ENCODE peak calls at places on chromosomes 11 and 22, in eight cellular contexts. O, Y, P, H, Q, Z, F and K are unnamed samples.

GRCh38 chr11:35138949-35139881 is at the start of gene CD44:
- DNase-seq in Z (peak), H (no peak), Q (peak), O (peak), F (peak), P (peak), Y (no peak), K (no peak)

GRCh38 chr11:72962717-72963116 is 148.5 kb downstream of the ATG16L2 start:
- DNase-seq in Y (no peak), Q (no peak), O (no peak), Z (no peak), F (no peak), H (no peak), P (no peak), K (no peak)

GRCh38 chr22:38144025-38144405 is 33.5 kb upstream of the BAIAP2L2 start:
- DNase-seq in H (no peak), F (peak), Z (no peak), Q (peak), P (no peak), O (no peak), Y (no peak), K (no peak)

GRCh38 chr11:68007498-68008380 is 2.4 kb upstream of the ALDH3B1 start:
- DNase-seq in O (no peak), P (no peak), F (no peak), Q (no peak), Z (no peak), H (no peak), Y (no peak), K (no peak)

GRCh38 chr22:16932577-16932976 is 75.4 kb downstream of the GAB4 start:
- DNase-seq in F (peak), Y (no peak), O (no peak), H (no peak), Z (no peak), P (no peak), Q (no peak), K (no peak)

GRCh38 chr11:122307480-122308085 is 191.6 kb upstream of the BLID start:
- DNase-seq in Y (no peak), Q (no peak), Z (no peak), F (no peak), P (no peak), H (no peak), O (no peak), K (no peak)

GRCh38 chr22:48098243-48098935 is 1335.9 kb downstream of the TBC1D22A start:
- DNase-seq in Q (no peak), H (no peak), O (no peak), Y (no peak), F (no peak), Z (peak), P (no peak), K (no peak)

GRCh38 chr11:11407738-11408084 is 54.7 kb upstream of the CSNK2A3 start:
- DNase-seq in H (no peak), P (no peak), Y (no peak), O (peak), F (no peak), Z (no peak), Q (no peak), K (no peak)

GRCh38 chr11:119356349-119357031 is 10.0 kb upstream of the MFRP start:
- DNase-seq in Q (peak), F (peak), Z (peak), H (peak), Y (no peak), P (peak), O (peak), K (no peak)

GRCh38 chr11:44327730-44328691 is 18.1 kb upstream of the ALX4 start:
- DNase-seq in Y (no peak), Q (peak), H (no peak), P (no peak), O (no peak), Z (no peak), F (no peak), K (no peak)

GRCh38 chr22:22993184-22993583 is 77.1 kb upstream of the GNAZ start:
- DNase-seq in Y (no peak), P (no peak), O (no peak), Q (no peak), Z (no peak), H (no peak), F (no peak), K (no peak)